ENCODE peak calls at places on chromosomes 16 and 17, in ten cellular contexts. One of them, this sample, is unnamed.

GRCh38 chr17:49216953-49217650 is 6.6 kb downstream of the ABI3 start:
- DNase-seq in colonic mucosa: peak; percentile 77
- DNase-seq in RPMI8226: no peak
- DNase-seq in stimulated activated CD8-positive, alpha-beta memory T cell treated with anti-CD3 and anti-CD28 coated beads, Interleukin-2, amount 100 ng/mL, for 1 hour: no peak
- DNase-seq in activated naive CD4-positive, alpha-beta T cell treated with Interleukin-2 at 50 U/mL for 16 hours: no peak
- DNase-seq in stimulated activated naive CD4-positive, alpha-beta T cell: no peak
- DNase-seq in activated T-helper 1 cell treated with Interleukin-2 at 50 U/mL for 16 hours: no peak
- DNase-seq in activated T-cell treated with anti-CD3 and anti-CD28 coated beads, Interleukin-2, amount 50 U/mL, for 4 hours: no peak
- DNase-seq in SK-N-SH: peak; percentile 40
- DNase-seq in left ventricle myocardium inferior: peak; percentile 63
- DNase-seq in this sample: no peak

GRCh38 chr17:16972346-16972745 is 428 bp upstream of the TNFRSF13B start:
- DNase-seq in colonic mucosa: no peak
- DNase-seq in RPMI8226: no peak
- DNase-seq in stimulated activated CD8-positive, alpha-beta memory T cell treated with anti-CD3 and anti-CD28 coated beads, Interleukin-2, amount 100 ng/mL, for 1 hour: no peak
- DNase-seq in activated naive CD4-positive, alpha-beta T cell treated with Interleukin-2 at 50 U/mL for 16 hours: no peak
- DNase-seq in stimulated activated naive CD4-positive, alpha-beta T cell: no peak
- DNase-seq in activated T-helper 1 cell treated with Interleukin-2 at 50 U/mL for 16 hours: no peak
- DNase-seq in activated T-cell treated with anti-CD3 and anti-CD28 coated beads, Interleukin-2, amount 50 U/mL, for 4 hours: no peak
- DNase-seq in SK-N-SH: no peak
- DNase-seq in left ventricle myocardium inferior: no peak
- DNase-seq in this sample: no peak

GRCh38 chr16:57802635-57803412 is 533 bp upstream of the KIFC3 start:
- DNase-seq in colonic mucosa: no peak
- DNase-seq in RPMI8226: no peak
- DNase-seq in stimulated activated CD8-positive, alpha-beta memory T cell treated with anti-CD3 and anti-CD28 coated beads, Interleukin-2, amount 100 ng/mL, for 1 hour: no peak
- DNase-seq in activated naive CD4-positive, alpha-beta T cell treated with Interleukin-2 at 50 U/mL for 16 hours: no peak
- DNase-seq in stimulated activated naive CD4-positive, alpha-beta T cell: no peak
- DNase-seq in activated T-helper 1 cell treated with Interleukin-2 at 50 U/mL for 16 hours: no peak
- DNase-seq in activated T-cell treated with anti-CD3 and anti-CD28 coated beads, Interleukin-2, amount 50 U/mL, for 4 hours: no peak
- DNase-seq in SK-N-SH: peak; percentile 38
- DNase-seq in left ventricle myocardium inferior: no peak
- DNase-seq in this sample: no peak

GRCh38 chr16:24041834-24042631 is 206.2 kb downstream of the PRKCB start:
- DNase-seq in colonic mucosa: peak; percentile 68
- DNase-seq in RPMI8226: peak; percentile 81
- DNase-seq in stimulated activated CD8-positive, alpha-beta memory T cell treated with anti-CD3 and anti-CD28 coated beads, Interleukin-2, amount 100 ng/mL, for 1 hour: peak; percentile 59
- DNase-seq in activated naive CD4-positive, alpha-beta T cell treated with Interleukin-2 at 50 U/mL for 16 hours: peak; percentile 84
- DNase-seq in stimulated activated naive CD4-positive, alpha-beta T cell: peak; percentile 57
- DNase-seq in activated T-helper 1 cell treated with Interleukin-2 at 50 U/mL for 16 hours: peak; percentile 54
- DNase-seq in activated T-cell treated with anti-CD3 and anti-CD28 coated beads, Interleukin-2, amount 50 U/mL, for 4 hours: peak; percentile 75
- DNase-seq in SK-N-SH: peak; percentile 75
- DNase-seq in left ventricle myocardium inferior: peak; percentile 49
- DNase-seq in this sample: peak; percentile 63

GRCh38 chr16:81380932-81381331 is 63.7 kb upstream of the CMIP start:
- DNase-seq in colonic mucosa: no peak
- DNase-seq in RPMI8226: no peak
- DNase-seq in stimulated activated CD8-positive, alpha-beta memory T cell treated with anti-CD3 and anti-CD28 coated beads, Interleukin-2, amount 100 ng/mL, for 1 hour: no peak
- DNase-seq in activated naive CD4-positive, alpha-beta T cell treated with Interleukin-2 at 50 U/mL for 16 hours: no peak
- DNase-seq in stimulated activated naive CD4-positive, alpha-beta T cell: no peak
- DNase-seq in activated T-helper 1 cell treated with Interleukin-2 at 50 U/mL for 16 hours: no peak
- DNase-seq in activated T-cell treated with anti-CD3 and anti-CD28 coated beads, Interleukin-2, amount 50 U/mL, for 4 hours: no peak
- DNase-seq in SK-N-SH: no peak
- DNase-seq in left ventricle myocardium inferior: no peak
- DNase-seq in this sample: no peak

GRCh38 chr17:67443931-67444597 is 67.0 kb downstream of the PITPNC1 start:
- DNase-seq in colonic mucosa: no peak
- DNase-seq in RPMI8226: no peak
- DNase-seq in stimulated activated CD8-positive, alpha-beta memory T cell treated with anti-CD3 and anti-CD28 coated beads, Interleukin-2, amount 100 ng/mL, for 1 hour: no peak
- DNase-seq in activated naive CD4-positive, alpha-beta T cell treated with Interleukin-2 at 50 U/mL for 16 hours: no peak
- DNase-seq in stimulated activated naive CD4-positive, alpha-beta T cell: no peak
- DNase-seq in activated T-helper 1 cell treated with Interleukin-2 at 50 U/mL for 16 hours: no peak
- DNase-seq in activated T-cell treated with anti-CD3 and anti-CD28 coated beads, Interleukin-2, amount 50 U/mL, for 4 hours: no peak
- DNase-seq in SK-N-SH: peak; percentile 82
- DNase-seq in left ventricle myocardium inferior: no peak
- DNase-seq in this sample: no peak

GRCh38 chr16:60041671-60042070 is 1307.6 kb upstream of the GOT2 start:
- DNase-seq in colonic mucosa: no peak
- DNase-seq in RPMI8226: no peak
- DNase-seq in stimulated activated CD8-positive, alpha-beta memory T cell treated with anti-CD3 and anti-CD28 coated beads, Interleukin-2, amount 100 ng/mL, for 1 hour: no peak
- DNase-seq in activated naive CD4-positive, alpha-beta T cell treated with Interleukin-2 at 50 U/mL for 16 hours: no peak
- DNase-seq in stimulated activated naive CD4-positive, alpha-beta T cell: no peak
- DNase-seq in activated T-helper 1 cell treated with Interleukin-2 at 50 U/mL for 16 hours: no peak
- DNase-seq in activated T-cell treated with anti-CD3 and anti-CD28 coated beads, Interleukin-2, amount 50 U/mL, for 4 hours: no peak
- DNase-seq in SK-N-SH: no peak
- DNase-seq in left ventricle myocardium inferior: no peak
- DNase-seq in this sample: no peak

GRCh38 chr16:81684242-81684837 is 94.8 kb upstream of the PLCG2 start:
- DNase-seq in colonic mucosa: no peak
- DNase-seq in RPMI8226: no peak
- DNase-seq in stimulated activated CD8-positive, alpha-beta memory T cell treated with anti-CD3 and anti-CD28 coated beads, Interleukin-2, amount 100 ng/mL, for 1 hour: no peak
- DNase-seq in activated naive CD4-positive, alpha-beta T cell treated with Interleukin-2 at 50 U/mL for 16 hours: no peak
- DNase-seq in stimulated activated naive CD4-positive, alpha-beta T cell: no peak
- DNase-seq in activated T-helper 1 cell treated with Interleukin-2 at 50 U/mL for 16 hours: no peak
- DNase-seq in activated T-cell treated with anti-CD3 and anti-CD28 coated beads, Interleukin-2, amount 50 U/mL, for 4 hours: no peak
- DNase-seq in SK-N-SH: no peak
- DNase-seq in left ventricle myocardium inferior: no peak
- DNase-seq in this sample: no peak

GRCh38 chr17:40366076-40366860 is 1.7 kb upstream of the GJD3 start:
- DNase-seq in colonic mucosa: no peak
- DNase-seq in RPMI8226: no peak
- DNase-seq in stimulated activated CD8-positive, alpha-beta memory T cell treated with anti-CD3 and anti-CD28 coated beads, Interleukin-2, amount 100 ng/mL, for 1 hour: no peak
- DNase-seq in activated naive CD4-positive, alpha-beta T cell treated with Interleukin-2 at 50 U/mL for 16 hours: no peak
- DNase-seq in stimulated activated naive CD4-positive, alpha-beta T cell: no peak
- DNase-seq in activated T-helper 1 cell treated with Interleukin-2 at 50 U/mL for 16 hours: no peak
- DNase-seq in activated T-cell treated with anti-CD3 and anti-CD28 coated beads, Interleukin-2, amount 50 U/mL, for 4 hours: no peak
- DNase-seq in SK-N-SH: no peak
- DNase-seq in left ventricle myocardium inferior: no peak
- DNase-seq in this sample: no peak

GRCh38 chr17:73742915-73743314 is 98.7 kb upstream of the SDK2 start:
- DNase-seq in colonic mucosa: no peak
- DNase-seq in RPMI8226: no peak
- DNase-seq in stimulated activated CD8-positive, alpha-beta memory T cell treated with anti-CD3 and anti-CD28 coated beads, Interleukin-2, amount 100 ng/mL, for 1 hour: no peak
- DNase-seq in activated naive CD4-positive, alpha-beta T cell treated with Interleukin-2 at 50 U/mL for 16 hours: no peak
- DNase-seq in stimulated activated naive CD4-positive, alpha-beta T cell: no peak
- DNase-seq in activated T-helper 1 cell treated with Interleukin-2 at 50 U/mL for 16 hours: no peak
- DNase-seq in activated T-cell treated with anti-CD3 and anti-CD28 coated beads, Interleukin-2, amount 50 U/mL, for 4 hours: no peak
- DNase-seq in SK-N-SH: no peak
- DNase-seq in left ventricle myocardium inferior: no peak
- DNase-seq in this sample: no peak

GRCh38 chr16:15507299-15507958 is 73.0 kb downstream of the BMERB1 start:
- DNase-seq in colonic mucosa: no peak
- DNase-seq in RPMI8226: no peak
- DNase-seq in stimulated activated CD8-positive, alpha-beta memory T cell treated with anti-CD3 and anti-CD28 coated beads, Interleukin-2, amount 100 ng/mL, for 1 hour: no peak
- DNase-seq in activated naive CD4-positive, alpha-beta T cell treated with Interleukin-2 at 50 U/mL for 16 hours: no peak
- DNase-seq in stimulated activated naive CD4-positive, alpha-beta T cell: no peak
- DNase-seq in activated T-helper 1 cell treated with Interleukin-2 at 50 U/mL for 16 hours: no peak
- DNase-seq in activated T-cell treated with anti-CD3 and anti-CD28 coated beads, Interleukin-2, amount 50 U/mL, for 4 hours: no peak
- DNase-seq in SK-N-SH: no peak
- DNase-seq in left ventricle myocardium inferior: no peak
- DNase-seq in this sample: no peak

GRCh38 chr16:89359296-89360147 is 130.8 kb downstream of the ANKRD11 start:
- DNase-seq in colonic mucosa: no peak
- DNase-seq in RPMI8226: no peak
- DNase-seq in stimulated activated CD8-positive, alpha-beta memory T cell treated with anti-CD3 and anti-CD28 coated beads, Interleukin-2, amount 100 ng/mL, for 1 hour: no peak
- DNase-seq in activated naive CD4-positive, alpha-beta T cell treated with Interleukin-2 at 50 U/mL for 16 hours: no peak
- DNase-seq in stimulated activated naive CD4-positive, alpha-beta T cell: no peak
- DNase-seq in activated T-helper 1 cell treated with Interleukin-2 at 50 U/mL for 16 hours: no peak
- DNase-seq in activated T-cell treated with anti-CD3 and anti-CD28 coated beads, Interleukin-2, amount 50 U/mL, for 4 hours: no peak
- DNase-seq in SK-N-SH: no peak
- DNase-seq in left ventricle myocardium inferior: no peak
- DNase-seq in this sample: no peak

GRCh38 chr16:87096746-87097145 is 220.4 kb downstream of the C16orf95 start:
- DNase-seq in colonic mucosa: no peak
- DNase-seq in RPMI8226: no peak
- DNase-seq in stimulated activated CD8-positive, alpha-beta memory T cell treated with anti-CD3 and anti-CD28 coated beads, Interleukin-2, amount 100 ng/mL, for 1 hour: no peak
- DNase-seq in activated naive CD4-positive, alpha-beta T cell treated with Interleukin-2 at 50 U/mL for 16 hours: no peak
- DNase-seq in stimulated activated naive CD4-positive, alpha-beta T cell: no peak
- DNase-seq in activated T-helper 1 cell treated with Interleukin-2 at 50 U/mL for 16 hours: no peak
- DNase-seq in activated T-cell treated with anti-CD3 and anti-CD28 coated beads, Interleukin-2, amount 50 U/mL, for 4 hours: no peak
- DNase-seq in SK-N-SH: no peak
- DNase-seq in left ventricle myocardium inferior: no peak
- DNase-seq in this sample: no peak

GRCh38 chr17:53264730-53265129 is 558.0 kb upstream of the KIF2B start:
- DNase-seq in colonic mucosa: no peak
- DNase-seq in RPMI8226: no peak
- DNase-seq in stimulated activated CD8-positive, alpha-beta memory T cell treated with anti-CD3 and anti-CD28 coated beads, Interleukin-2, amount 100 ng/mL, for 1 hour: no peak
- DNase-seq in activated naive CD4-positive, alpha-beta T cell treated with Interleukin-2 at 50 U/mL for 16 hours: no peak
- DNase-seq in stimulated activated naive CD4-positive, alpha-beta T cell: no peak
- DNase-seq in activated T-helper 1 cell treated with Interleukin-2 at 50 U/mL for 16 hours: no peak
- DNase-seq in activated T-cell treated with anti-CD3 and anti-CD28 coated beads, Interleukin-2, amount 50 U/mL, for 4 hours: no peak
- DNase-seq in SK-N-SH: peak; percentile 11
- DNase-seq in left ventricle myocardium inferior: no peak
- DNase-seq in this sample: no peak

GRCh38 chr16:67936124-67936875 is at the start of gene PSMB10:
- DNase-seq in colonic mucosa: peak; percentile 83
- DNase-seq in RPMI8226: no peak
- DNase-seq in stimulated activated CD8-positive, alpha-beta memory T cell treated with anti-CD3 and anti-CD28 coated beads, Interleukin-2, amount 100 ng/mL, for 1 hour: peak; percentile 10
- DNase-seq in activated naive CD4-positive, alpha-beta T cell treated with Interleukin-2 at 50 U/mL for 16 hours: no peak
- DNase-seq in stimulated activated naive CD4-positive, alpha-beta T cell: peak; percentile 86
- DNase-seq in activated T-helper 1 cell treated with Interleukin-2 at 50 U/mL for 16 hours: peak; percentile 19
- DNase-seq in activated T-cell treated with anti-CD3 and anti-CD28 coated beads, Interleukin-2, amount 50 U/mL, for 4 hours: no peak
- DNase-seq in SK-N-SH: peak; percentile 74
- DNase-seq in left ventricle myocardium inferior: peak; percentile 57
- DNase-seq in this sample: no peak

GRCh38 chr16:67897231-67897630 is 4.2 kb downstream of the PSKH1 start:
- DNase-seq in colonic mucosa: no peak
- DNase-seq in RPMI8226: no peak
- DNase-seq in stimulated activated CD8-positive, alpha-beta memory T cell treated with anti-CD3 and anti-CD28 coated beads, Interleukin-2, amount 100 ng/mL, for 1 hour: no peak
- DNase-seq in activated naive CD4-positive, alpha-beta T cell treated with Interleukin-2 at 50 U/mL for 16 hours: no peak
- DNase-seq in stimulated activated naive CD4-positive, alpha-beta T cell: no peak
- DNase-seq in activated T-helper 1 cell treated with Interleukin-2 at 50 U/mL for 16 hours: no peak
- DNase-seq in activated T-cell treated with anti-CD3 and anti-CD28 coated beads, Interleukin-2, amount 50 U/mL, for 4 hours: no peak
- DNase-seq in SK-N-SH: no peak
- DNase-seq in left ventricle myocardium inferior: no peak
- DNase-seq in this sample: no peak

GRCh38 chr17:8862213-8863056 is 5.0 kb downstream of the PIK3R6 start:
- DNase-seq in colonic mucosa: no peak
- DNase-seq in RPMI8226: no peak
- DNase-seq in stimulated activated CD8-positive, alpha-beta memory T cell treated with anti-CD3 and anti-CD28 coated beads, Interleukin-2, amount 100 ng/mL, for 1 hour: no peak
- DNase-seq in activated naive CD4-positive, alpha-beta T cell treated with Interleukin-2 at 50 U/mL for 16 hours: no peak
- DNase-seq in stimulated activated naive CD4-positive, alpha-beta T cell: no peak
- DNase-seq in activated T-helper 1 cell treated with Interleukin-2 at 50 U/mL for 16 hours: no peak
- DNase-seq in activated T-cell treated with anti-CD3 and anti-CD28 coated beads, Interleukin-2, amount 50 U/mL, for 4 hours: no peak
- DNase-seq in SK-N-SH: no peak
- DNase-seq in left ventricle myocardium inferior: no peak
- DNase-seq in this sample: no peak

GRCh38 chr17:50198026-50198669 is 3.3 kb downstream of the COL1A1 start:
- DNase-seq in colonic mucosa: peak; percentile 86
- DNase-seq in RPMI8226: peak; percentile 79
- DNase-seq in stimulated activated CD8-positive, alpha-beta memory T cell treated with anti-CD3 and anti-CD28 coated beads, Interleukin-2, amount 100 ng/mL, for 1 hour: peak; percentile 24
- DNase-seq in activated naive CD4-positive, alpha-beta T cell treated with Interleukin-2 at 50 U/mL for 16 hours: peak; percentile 60
- DNase-seq in stimulated activated naive CD4-positive, alpha-beta T cell: peak; percentile 46
- DNase-seq in activated T-helper 1 cell treated with Interleukin-2 at 50 U/mL for 16 hours: peak; percentile 20
- DNase-seq in activated T-cell treated with anti-CD3 and anti-CD28 coated beads, Interleukin-2, amount 50 U/mL, for 4 hours: peak; percentile 59
- DNase-seq in SK-N-SH: peak; percentile 89
- DNase-seq in left ventricle myocardium inferior: no peak
- DNase-seq in this sample: peak; percentile 38

GRCh38 chr16:69463876-69464275 is 39.5 kb downstream of the CYB5B start:
- DNase-seq in colonic mucosa: no peak
- DNase-seq in RPMI8226: no peak
- DNase-seq in stimulated activated CD8-positive, alpha-beta memory T cell treated with anti-CD3 and anti-CD28 coated beads, Interleukin-2, amount 100 ng/mL, for 1 hour: no peak
- DNase-seq in activated naive CD4-positive, alpha-beta T cell treated with Interleukin-2 at 50 U/mL for 16 hours: no peak
- DNase-seq in stimulated activated naive CD4-positive, alpha-beta T cell: no peak
- DNase-seq in activated T-helper 1 cell treated with Interleukin-2 at 50 U/mL for 16 hours: no peak
- DNase-seq in activated T-cell treated with anti-CD3 and anti-CD28 coated beads, Interleukin-2, amount 50 U/mL, for 4 hours: no peak
- DNase-seq in SK-N-SH: no peak
- DNase-seq in left ventricle myocardium inferior: no peak
- DNase-seq in this sample: no peak

GRCh38 chr16:25052161-25052511 is 37.0 kb upstream of the ARHGAP17 start:
- DNase-seq in colonic mucosa: no peak
- DNase-seq in RPMI8226: no peak
- DNase-seq in stimulated activated CD8-positive, alpha-beta memory T cell treated with anti-CD3 and anti-CD28 coated beads, Interleukin-2, amount 100 ng/mL, for 1 hour: no peak
- DNase-seq in activated naive CD4-positive, alpha-beta T cell treated with Interleukin-2 at 50 U/mL for 16 hours: no peak
- DNase-seq in stimulated activated naive CD4-positive, alpha-beta T cell: no peak
- DNase-seq in activated T-helper 1 cell treated with Interleukin-2 at 50 U/mL for 16 hours: no peak
- DNase-seq in activated T-cell treated with anti-CD3 and anti-CD28 coated beads, Interleukin-2, amount 50 U/mL, for 4 hours: no peak
- DNase-seq in SK-N-SH: no peak
- DNase-seq in left ventricle myocardium inferior: no peak
- DNase-seq in this sample: no peak

GRCh38 chr16:27470567-27471431 is 68.8 kb downstream of the IL21R start:
- DNase-seq in colonic mucosa: no peak
- DNase-seq in RPMI8226: no peak
- DNase-seq in stimulated activated CD8-positive, alpha-beta memory T cell treated with anti-CD3 and anti-CD28 coated beads, Interleukin-2, amount 100 ng/mL, for 1 hour: no peak
- DNase-seq in activated naive CD4-positive, alpha-beta T cell treated with Interleukin-2 at 50 U/mL for 16 hours: no peak
- DNase-seq in stimulated activated naive CD4-positive, alpha-beta T cell: no peak
- DNase-seq in activated T-helper 1 cell treated with Interleukin-2 at 50 U/mL for 16 hours: no peak
- DNase-seq in activated T-cell treated with anti-CD3 and anti-CD28 coated beads, Interleukin-2, amount 50 U/mL, for 4 hours: no peak
- DNase-seq in SK-N-SH: no peak
- DNase-seq in left ventricle myocardium inferior: no peak
- DNase-seq in this sample: no peak

GRCh38 chr16:86466695-86467406 is 43.5 kb upstream of the FOXF1 start:
- DNase-seq in colonic mucosa: no peak
- DNase-seq in RPMI8226: no peak
- DNase-seq in stimulated activated CD8-positive, alpha-beta memory T cell treated with anti-CD3 and anti-CD28 coated beads, Interleukin-2, amount 100 ng/mL, for 1 hour: no peak
- DNase-seq in activated naive CD4-positive, alpha-beta T cell treated with Interleukin-2 at 50 U/mL for 16 hours: no peak
- DNase-seq in stimulated activated naive CD4-positive, alpha-beta T cell: no peak
- DNase-seq in activated T-helper 1 cell treated with Interleukin-2 at 50 U/mL for 16 hours: no peak
- DNase-seq in activated T-cell treated with anti-CD3 and anti-CD28 coated beads, Interleukin-2, amount 50 U/mL, for 4 hours: no peak
- DNase-seq in SK-N-SH: no peak
- DNase-seq in left ventricle myocardium inferior: no peak
- DNase-seq in this sample: no peak

GRCh38 chr17:778096-778495 is 4.0 kb downstream of the GLOD4 start:
- DNase-seq in colonic mucosa: no peak
- DNase-seq in RPMI8226: no peak
- DNase-seq in stimulated activated CD8-positive, alpha-beta memory T cell treated with anti-CD3 and anti-CD28 coated beads, Interleukin-2, amount 100 ng/mL, for 1 hour: no peak
- DNase-seq in activated naive CD4-positive, alpha-beta T cell treated with Interleukin-2 at 50 U/mL for 16 hours: no peak
- DNase-seq in stimulated activated naive CD4-positive, alpha-beta T cell: no peak
- DNase-seq in activated T-helper 1 cell treated with Interleukin-2 at 50 U/mL for 16 hours: no peak
- DNase-seq in activated T-cell treated with anti-CD3 and anti-CD28 coated beads, Interleukin-2, amount 50 U/mL, for 4 hours: no peak
- DNase-seq in SK-N-SH: no peak
- DNase-seq in left ventricle myocardium inferior: no peak
- DNase-seq in this sample: no peak

GRCh38 chr16:25258856-25259179 is 1.2 kb upstream of the ZKSCAN2 start:
- DNase-seq in colonic mucosa: no peak
- DNase-seq in RPMI8226: no peak
- DNase-seq in stimulated activated CD8-positive, alpha-beta memory T cell treated with anti-CD3 and anti-CD28 coated beads, Interleukin-2, amount 100 ng/mL, for 1 hour: no peak
- DNase-seq in activated naive CD4-positive, alpha-beta T cell treated with Interleukin-2 at 50 U/mL for 16 hours: peak; percentile 8
- DNase-seq in stimulated activated naive CD4-positive, alpha-beta T cell: no peak
- DNase-seq in activated T-helper 1 cell treated with Interleukin-2 at 50 U/mL for 16 hours: no peak
- DNase-seq in activated T-cell treated with anti-CD3 and anti-CD28 coated beads, Interleukin-2, amount 50 U/mL, for 4 hours: no peak
- DNase-seq in SK-N-SH: no peak
- DNase-seq in left ventricle myocardium inferior: no peak
- DNase-seq in this sample: no peak

GRCh38 chr16:87077750-87078127 is 239.5 kb downstream of the C16orf95 start:
- DNase-seq in colonic mucosa: no peak
- DNase-seq in RPMI8226: no peak
- DNase-seq in stimulated activated CD8-positive, alpha-beta memory T cell treated with anti-CD3 and anti-CD28 coated beads, Interleukin-2, amount 100 ng/mL, for 1 hour: no peak
- DNase-seq in activated naive CD4-positive, alpha-beta T cell treated with Interleukin-2 at 50 U/mL for 16 hours: no peak
- DNase-seq in stimulated activated naive CD4-positive, alpha-beta T cell: no peak
- DNase-seq in activated T-helper 1 cell treated with Interleukin-2 at 50 U/mL for 16 hours: no peak
- DNase-seq in activated T-cell treated with anti-CD3 and anti-CD28 coated beads, Interleukin-2, amount 50 U/mL, for 4 hours: no peak
- DNase-seq in SK-N-SH: no peak
- DNase-seq in left ventricle myocardium inferior: no peak
- DNase-seq in this sample: no peak

GRCh38 chr17:2253768-2254406 is 49.7 kb downstream of the SMG6 start:
- DNase-seq in colonic mucosa: no peak
- DNase-seq in RPMI8226: no peak
- DNase-seq in stimulated activated CD8-positive, alpha-beta memory T cell treated with anti-CD3 and anti-CD28 coated beads, Interleukin-2, amount 100 ng/mL, for 1 hour: no peak
- DNase-seq in activated naive CD4-positive, alpha-beta T cell treated with Interleukin-2 at 50 U/mL for 16 hours: peak; percentile 40
- DNase-seq in stimulated activated naive CD4-positive, alpha-beta T cell: peak; percentile 17
- DNase-seq in activated T-helper 1 cell treated with Interleukin-2 at 50 U/mL for 16 hours: no peak
- DNase-seq in activated T-cell treated with anti-CD3 and anti-CD28 coated beads, Interleukin-2, amount 50 U/mL, for 4 hours: no peak
- DNase-seq in SK-N-SH: no peak
- DNase-seq in left ventricle myocardium inferior: no peak
- DNase-seq in this sample: no peak

GRCh38 chr16:27691717-27692116 is 141.8 kb downstream of the KATNIP start:
- DNase-seq in colonic mucosa: no peak
- DNase-seq in RPMI8226: no peak
- DNase-seq in stimulated activated CD8-positive, alpha-beta memory T cell treated with anti-CD3 and anti-CD28 coated beads, Interleukin-2, amount 100 ng/mL, for 1 hour: no peak
- DNase-seq in activated naive CD4-positive, alpha-beta T cell treated with Interleukin-2 at 50 U/mL for 16 hours: no peak
- DNase-seq in stimulated activated naive CD4-positive, alpha-beta T cell: no peak
- DNase-seq in activated T-helper 1 cell treated with Interleukin-2 at 50 U/mL for 16 hours: no peak
- DNase-seq in activated T-cell treated with anti-CD3 and anti-CD28 coated beads, Interleukin-2, amount 50 U/mL, for 4 hours: no peak
- DNase-seq in SK-N-SH: no peak
- DNase-seq in left ventricle myocardium inferior: no peak
- DNase-seq in this sample: no peak

GRCh38 chr17:35603674-35604073 is 16.6 kb downstream of the AP2B1 start:
- DNase-seq in colonic mucosa: no peak
- DNase-seq in RPMI8226: no peak
- DNase-seq in stimulated activated CD8-positive, alpha-beta memory T cell treated with anti-CD3 and anti-CD28 coated beads, Interleukin-2, amount 100 ng/mL, for 1 hour: no peak
- DNase-seq in activated naive CD4-positive, alpha-beta T cell treated with Interleukin-2 at 50 U/mL for 16 hours: no peak
- DNase-seq in stimulated activated naive CD4-positive, alpha-beta T cell: no peak
- DNase-seq in activated T-helper 1 cell treated with Interleukin-2 at 50 U/mL for 16 hours: no peak
- DNase-seq in activated T-cell treated with anti-CD3 and anti-CD28 coated beads, Interleukin-2, amount 50 U/mL, for 4 hours: no peak
- DNase-seq in SK-N-SH: no peak
- DNase-seq in left ventricle myocardium inferior: no peak
- DNase-seq in this sample: no peak